ENCODE peak calls at places on chromosomes 7 and 10, in four cellular contexts. I is heart left ventricle; H is CD8-positive, alpha-beta T cell; N is hepatocyte. R is an unnamed sample.

GRCh38 chr7:157269341-157270059 is 67.3 kb upstream of the DNAJB6 start:
- DNase-seq in H (no peak), N (no peak), I (no peak), R (no peak)

GRCh38 chr7:128161466-128162125 is 79.5 kb upstream of the LEP start:
- DNase-seq in I (no peak), H (no peak), N (no peak), R (no peak)

GRCh38 chr7:31958216-31958615 is 112.0 kb downstream of the PDE1C start:
- DNase-seq in I (no peak), N (no peak), H (no peak), R (no peak)

GRCh38 chr10:54800677-54801480 is at the start of gene PCDH15:
- DNase-seq in H (no peak), I (peak; percentile 18), N (peak; percentile 57), R (no peak)

GRCh38 chr10:113713297-113713982 is 33.7 kb downstream of the CASP7 start:
- DNase-seq in H (no peak), I (no peak), N (no peak), R (no peak)

GRCh38 chr7:54904130-54904529 is 114.7 kb upstream of the EGFR start:
- DNase-seq in H (no peak), I (no peak), N (no peak), R (no peak)

GRCh38 chr7:65832281-65832680 is 40.6 kb upstream of the VKORC1L1 start:
- DNase-seq in H (no peak), N (peak; percentile 43), I (no peak), R (no peak)

GRCh38 chr7:157907998-157908782 is 571.4 kb downstream of the DNAJB6 start:
- DNase-seq in I (no peak), N (no peak), H (no peak), R (no peak)

GRCh38 chr7:6392712-6393666 is 54.8 kb downstream of the DAGLB start:
- DNase-seq in I (peak; percentile 83), N (peak; percentile 90), H (peak; percentile 31), R (no peak)

GRCh38 chr7:20748853-20749252 is 37.8 kb downstream of the SP8 start:
- DNase-seq in N (no peak), H (no peak), I (no peak), R (no peak)

GRCh38 chr10:103665439-103665838 is 171.9 kb downstream of the NEURL1 start:
- DNase-seq in H (no peak), N (no peak), I (peak; percentile 80), R (no peak)

GRCh38 chr10:126243976-126244375 is 144.3 kb downstream of the ADAM12 start:
- DNase-seq in N (no peak), I (no peak), H (no peak), R (no peak)

GRCh38 chr7:13282377-13282980 is 595.0 kb downstream of the ARL4A start:
- DNase-seq in I (no peak), H (no peak), N (peak; percentile 38), R (no peak)

GRCh38 chr7:30427296-30428080 is 51.1 kb downstream of the NOD1 start:
- DNase-seq in N (no peak), I (peak; percentile 44), H (no peak), R (no peak)

GRCh38 chr10:34884272-34884952 is 69.3 kb upstream of the PARD3 start:
- DNase-seq in H (no peak), I (no peak), N (no peak), R (no peak)

GRCh38 chr10:17109475-17110207 is 20.0 kb downstream of the CUBN start:
- DNase-seq in N (no peak), H (no peak), I (no peak), R (no peak)

GRCh38 chr7:43764039-43764789 is 5.7 kb downstream of the BLVRA start:
- DNase-seq in N (peak; percentile 27), I (peak; percentile 44), H (peak; percentile 24), R (no peak)

GRCh38 chr10:102620138-102620591 is 24.1 kb upstream of the TRIM8 start:
- DNase-seq in I (peak; percentile 88), N (no peak), H (no peak), R (no peak)

GRCh38 chr10:93288679-93289634 is 193.2 kb downstream of the MYOF start:
- DNase-seq in N (peak; percentile 87), H (peak; percentile 40), I (peak; percentile 55), R (peak; percentile 26)

GRCh38 chr7:142461437-142461836 is 203.6 kb upstream of the PRSS58 start:
- DNase-seq in H (no peak), N (no peak), I (no peak), R (no peak)

GRCh38 chr7:112898432-112899290 is 108.5 kb upstream of the TMEM168 start:
- DNase-seq in H (peak; percentile 26), N (peak; percentile 73), I (no peak), R (peak; percentile 18)

GRCh38 chr10:93208717-93209464 is 135.2 kb downstream of the CYP26A1 start:
- DNase-seq in N (no peak), I (no peak), H (no peak), R (no peak)

GRCh38 chr7:69250958-69251357 is 347.3 kb upstream of the AUTS2 start:
- DNase-seq in I (no peak), N (no peak), H (no peak), R (no peak)

GRCh38 chr7:69599879-69600764 is 1.8 kb downstream of the AUTS2 start:
- DNase-seq in I (peak; percentile 22), N (peak; percentile 32), H (no peak), R (no peak)

GRCh38 chr10:101939273-101939635 is 95.7 kb upstream of the KCNIP2 start:
- DNase-seq in N (peak; percentile 27), H (no peak), I (no peak), R (no peak)

GRCh38 chr7:114502454-114503254 is 88.0 kb downstream of the FOXP2 start:
- DNase-seq in N (no peak), H (no peak), I (no peak), R (no peak)

GRCh38 chr10:71217266-71218045 is 5.1 kb downstream of the UNC5B start:
- DNase-seq in N (peak; percentile 67), I (no peak), H (no peak), R (no peak)

GRCh38 chr7:28572321-28573058 is 160.2 kb downstream of the CREB5 start:
- DNase-seq in N (no peak), H (no peak), I (no peak), R (no peak)

GRCh38 chr7:94022550-94022949 is 18.4 kb upstream of the BET1 start:
- DNase-seq in N (no peak), I (no peak), H (no peak), R (no peak)

GRCh38 chr10:17883621-17884020 is 68.1 kb upstream of the SLC39A12 start:
- DNase-seq in N (no peak), I (no peak), H (no peak), R (no peak)

GRCh38 chr7:96200740-96201139 is 121.2 kb downstream of the SLC25A13 start:
- DNase-seq in H (no peak), I (no peak), N (no peak), R (no peak)

GRCh38 chr7:2452074-2452507 is 24.1 kb downstream of the GRIFIN start:
- DNase-seq in N (peak; percentile 28), I (no peak), H (peak; percentile 21), R (no peak)

GRCh38 chr7:102395620-102395957 is 574 bp upstream of the PRKRIP1 start:
- DNase-seq in N (no peak), H (no peak), I (no peak), R (no peak)

GRCh38 chr7:124031919-124032318 is 948 bp downstream of the TMEM229A start:
- DNase-seq in I (no peak), H (no peak), N (no peak), R (no peak)

GRCh38 chr10:130215076-130215917 is 79.1 kb downstream of the GLRX3 start:
- DNase-seq in N (no peak), I (peak; percentile 4), H (no peak), R (no peak)

GRCh38 chr10:130215918-130216205 is 79.7 kb downstream of the GLRX3 start:
- DNase-seq in I (peak; percentile 5), N (no peak), H (no peak), R (no peak)

GRCh38 chr10:130213286-130214080 is 77.3 kb downstream of the GLRX3 start:
- DNase-seq in H (no peak), I (peak; percentile 18), N (no peak), R (no peak)

GRCh38 chr10:130214431-130214830 is 78.2 kb downstream of the GLRX3 start:
- DNase-seq in H (no peak), I (no peak), N (no peak), R (no peak)

GRCh38 chr10:130212736-130213135 is 76.5 kb downstream of the GLRX3 start:
- DNase-seq in N (no peak), I (peak; percentile 10), H (no peak), R (no peak)
- H3K4me3 ChIP-seq in N (no peak overlapping the region), I (no peak overlapping the region), H (no peak overlapping the region), R (no peak overlapping the region)

GRCh38 chr7:36207451-36208291 is 54.6 kb downstream of the EEPD1 start:
- DNase-seq in N (peak; percentile 49), H (peak; percentile 23), I (peak; percentile 81), R (peak; percentile 34)

GRCh38 chr7:36210542-36210941 is 57.5 kb downstream of the EEPD1 start:
- DNase-seq in H (no peak), N (no peak), I (no peak), R (no peak)

GRCh38 chr7:36208406-36208805 is 55.4 kb downstream of the EEPD1 start:
- DNase-seq in I (no peak), N (no peak), H (no peak), R (no peak)

GRCh38 chr7:36209814-36210183 is 56.7 kb downstream of the EEPD1 start:
- DNase-seq in H (no peak), I (no peak), N (no peak), R (no peak)

GRCh38 chr7:36208997-36209813 is 56.2 kb downstream of the EEPD1 start:
- DNase-seq in I (no peak), H (no peak), N (no peak), R (peak; percentile 34)
- H3K27ac ChIP-seq in I (peak overlapping the region; percentile 70), H (no peak overlapping the region), N (peak overlapping the region; percentile 68), R (no peak overlapping the region)

DNA sequence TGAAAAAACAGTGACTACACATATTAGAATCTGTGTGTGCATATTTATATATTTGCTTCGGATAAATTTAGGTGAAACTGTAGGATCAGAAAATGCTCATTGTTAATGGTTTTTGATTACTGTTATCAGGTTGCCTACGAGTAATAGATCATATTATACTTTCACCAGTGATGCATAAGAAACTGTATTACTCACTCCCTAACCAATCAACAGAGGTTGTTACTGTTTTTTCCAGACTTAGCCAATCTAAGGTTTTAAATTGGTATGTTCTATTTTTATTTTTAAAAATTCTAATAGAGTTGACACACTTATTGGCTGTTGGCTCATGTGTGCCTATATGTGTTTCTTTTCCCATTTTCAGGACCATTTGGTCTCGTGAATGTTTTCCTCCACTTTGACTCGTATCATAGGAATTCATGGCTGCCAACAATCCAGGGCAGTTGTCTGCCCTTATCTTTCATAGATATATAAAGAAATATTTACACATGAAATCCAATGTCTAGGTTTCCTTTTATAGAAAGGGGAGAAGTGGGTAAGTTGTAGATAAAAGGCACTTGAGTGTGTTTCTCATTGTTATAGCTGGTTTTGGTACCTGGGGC is 59.2 kb downstream of the ANLN start:
- DNase-seq in N (no peak), I (no peak), H (no peak), R (no peak)
- H3K36me3 ChIP-seq in N (no peaks in the 10 kb centered on the region), I (no peaks in the 10 kb centered on the region), H (no peaks in the 10 kb centered on the region), R (no peaks in the 10 kb centered on the region)

GRCh38 chr10:79132681-79133381 is 64.1 kb downstream of the ZMIZ1 start:
- DNase-seq in I (no peak), H (no peak), N (no peak), R (no peak)
- H3K4me3 ChIP-seq in I (no peak overlapping the region), H (no peak overlapping the region), N (no peak overlapping the region), R (no peak overlapping the region)

DNA sequence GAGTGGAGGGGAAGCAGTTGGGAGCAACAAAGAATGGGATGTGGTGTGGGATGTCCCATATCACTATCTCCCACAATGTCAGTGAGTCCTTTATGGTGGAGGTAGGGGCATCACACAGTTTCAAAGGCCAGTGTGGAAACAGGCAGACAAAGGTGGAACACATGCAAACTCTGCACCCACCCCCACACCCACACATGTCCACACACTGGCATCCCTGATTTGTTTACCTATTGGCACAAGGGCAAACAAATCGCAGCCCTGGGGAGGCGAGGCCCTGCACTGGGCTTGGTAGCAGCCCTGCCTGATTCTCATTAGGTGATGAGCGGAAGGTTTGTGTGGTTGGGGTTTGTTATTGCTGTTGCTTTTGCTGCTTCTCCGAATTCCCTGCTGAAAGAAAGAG is 243.3 kb downstream of the GRID1 start:
- DNase-seq in N (no peak), H (no peak), I (no peak), R (no peak)
- H3K27ac ChIP-seq in N (no peak overlapping the region), H (no peak overlapping the region), I (no peak overlapping the region), R (no peak overlapping the region)

R was measured in CD8-positive, alpha-beta memory T cell.